ENCODE peak calls at places on chromosomes 4 and X, in four cellular contexts. One of them, this sample, is unnamed.

GRCh38 chr4:153418581-153418980 is 47.6 kb upstream of the TMEM131L start:
- DNase-seq in HEK293T: no peak
- DNase-seq in stimulated activated CD8-positive, alpha-beta memory T cell treated with anti-CD3 and anti-CD28 coated beads, Interleukin-7, amount 100 ng/mL, for 24 hours: no peak
- DNase-seq in left cardiac atrium: no peak
- DNase-seq in this sample: no peak

GRCh38 chr4:55509272-55509671 is 37.4 kb downstream of the CLOCK start:
- DNase-seq in HEK293T: no peak
- DNase-seq in stimulated activated CD8-positive, alpha-beta memory T cell treated with anti-CD3 and anti-CD28 coated beads, Interleukin-7, amount 100 ng/mL, for 24 hours: no peak
- DNase-seq in left cardiac atrium: no peak
- DNase-seq in this sample: no peak

GRCh38 chrX:152913915-152914314 is 16.0 kb downstream of the ZNF185 start:
- DNase-seq in HEK293T: no peak
- DNase-seq in stimulated activated CD8-positive, alpha-beta memory T cell treated with anti-CD3 and anti-CD28 coated beads, Interleukin-7, amount 100 ng/mL, for 24 hours: no peak
- DNase-seq in left cardiac atrium: no peak
- DNase-seq in this sample: no peak

GRCh38 chr4:706834-707598 is 1.4 kb downstream of the PCGF3 start:
- DNase-seq in left cardiac atrium: no peak
- DNase-seq in stimulated activated CD8-positive, alpha-beta memory T cell treated with anti-CD3 and anti-CD28 coated beads, Interleukin-7, amount 100 ng/mL, for 24 hours: no peak
- DNase-seq in HEK293T: no peak
- DNase-seq in this sample: no peak

GRCh38 chrX:150544222-150544787 is 24.1 kb upstream of the MTM1 start:
- DNase-seq in stimulated activated CD8-positive, alpha-beta memory T cell treated with anti-CD3 and anti-CD28 coated beads, Interleukin-7, amount 100 ng/mL, for 24 hours: no peak
- DNase-seq in left cardiac atrium: no peak
- DNase-seq in HEK293T: peak
- DNase-seq in this sample: no peak

GRCh38 chrX:72305286-72306084 is at the start of gene CITED1:
- DNase-seq in stimulated activated CD8-positive, alpha-beta memory T cell treated with anti-CD3 and anti-CD28 coated beads, Interleukin-7, amount 100 ng/mL, for 24 hours: no peak
- DNase-seq in HEK293T: peak
- DNase-seq in left cardiac atrium: no peak
- DNase-seq in this sample: no peak

GRCh38 chr4:52266537-52267137 is 215.5 kb downstream of the SPATA18 start:
- DNase-seq in stimulated activated CD8-positive, alpha-beta memory T cell treated with anti-CD3 and anti-CD28 coated beads, Interleukin-7, amount 100 ng/mL, for 24 hours: no peak
- DNase-seq in HEK293T: no peak
- DNase-seq in left cardiac atrium: no peak
- DNase-seq in this sample: no peak

GRCh38 chr4:98557497-98557896 is 100.9 kb downstream of the TSPAN5 start:
- DNase-seq in stimulated activated CD8-positive, alpha-beta memory T cell treated with anti-CD3 and anti-CD28 coated beads, Interleukin-7, amount 100 ng/mL, for 24 hours: no peak
- DNase-seq in HEK293T: no peak
- DNase-seq in left cardiac atrium: no peak
- DNase-seq in this sample: no peak

GRCh38 chrX:117570160-117570559 is 546.5 kb downstream of the KLHL13 start:
- DNase-seq in stimulated activated CD8-positive, alpha-beta memory T cell treated with anti-CD3 and anti-CD28 coated beads, Interleukin-7, amount 100 ng/mL, for 24 hours: no peak
- DNase-seq in left cardiac atrium: no peak
- DNase-seq in HEK293T: no peak
- DNase-seq in this sample: no peak

GRCh38 chr4:2929469-2929868 is 33.7 kb downstream of the NOP14 start:
- DNase-seq in left cardiac atrium: no peak
- DNase-seq in HEK293T: no peak
- DNase-seq in stimulated activated CD8-positive, alpha-beta memory T cell treated with anti-CD3 and anti-CD28 coated beads, Interleukin-7, amount 100 ng/mL, for 24 hours: no peak
- DNase-seq in this sample: no peak

GRCh38 chr4:161856711-161857326 is 307.0 kb downstream of the FSTL5 start:
- DNase-seq in HEK293T: no peak
- DNase-seq in left cardiac atrium: no peak
- DNase-seq in stimulated activated CD8-positive, alpha-beta memory T cell treated with anti-CD3 and anti-CD28 coated beads, Interleukin-7, amount 100 ng/mL, for 24 hours: no peak
- DNase-seq in this sample: no peak

GRCh38 chrX:111088628-111089027 is 7.4 kb upstream of the PAK3 start:
- DNase-seq in HEK293T: no peak
- DNase-seq in left cardiac atrium: no peak
- DNase-seq in stimulated activated CD8-positive, alpha-beta memory T cell treated with anti-CD3 and anti-CD28 coated beads, Interleukin-7, amount 100 ng/mL, for 24 hours: no peak
- DNase-seq in this sample: no peak

GRCh38 chr4:29734343-29734742 is 985.8 kb upstream of the PCDH7 start:
- DNase-seq in left cardiac atrium: no peak
- DNase-seq in HEK293T: no peak
- DNase-seq in stimulated activated CD8-positive, alpha-beta memory T cell treated with anti-CD3 and anti-CD28 coated beads, Interleukin-7, amount 100 ng/mL, for 24 hours: no peak
- DNase-seq in this sample: no peak

GRCh38 chr4:86818845-86819244 is 30.3 kb downstream of the SLC10A6 start:
- DNase-seq in left cardiac atrium: no peak
- DNase-seq in HEK293T: no peak
- DNase-seq in stimulated activated CD8-positive, alpha-beta memory T cell treated with anti-CD3 and anti-CD28 coated beads, Interleukin-7, amount 100 ng/mL, for 24 hours: no peak
- DNase-seq in this sample: no peak

GRCh38 chr4:180669637-180670036 is 1573.6 kb upstream of the TENM3 start:
- DNase-seq in left cardiac atrium: no peak
- DNase-seq in HEK293T: no peak
- DNase-seq in stimulated activated CD8-positive, alpha-beta memory T cell treated with anti-CD3 and anti-CD28 coated beads, Interleukin-7, amount 100 ng/mL, for 24 hours: no peak
- DNase-seq in this sample: no peak

GRCh38 chr4:101695176-101695575 is 95.4 kb upstream of the BANK1 start:
- DNase-seq in left cardiac atrium: no peak
- DNase-seq in stimulated activated CD8-positive, alpha-beta memory T cell treated with anti-CD3 and anti-CD28 coated beads, Interleukin-7, amount 100 ng/mL, for 24 hours: no peak
- DNase-seq in HEK293T: no peak
- DNase-seq in this sample: no peak

GRCh38 chr4:47551682-47552081 is 66.6 kb downstream of the ATP10D start:
- DNase-seq in stimulated activated CD8-positive, alpha-beta memory T cell treated with anti-CD3 and anti-CD28 coated beads, Interleukin-7, amount 100 ng/mL, for 24 hours: no peak
- DNase-seq in HEK293T: no peak
- DNase-seq in left cardiac atrium: no peak
- DNase-seq in this sample: no peak

GRCh38 chr4:52423967-52424366 is 235.1 kb downstream of the USP46 start:
- DNase-seq in stimulated activated CD8-positive, alpha-beta memory T cell treated with anti-CD3 and anti-CD28 coated beads, Interleukin-7, amount 100 ng/mL, for 24 hours: no peak
- DNase-seq in left cardiac atrium: no peak
- DNase-seq in HEK293T: no peak
- DNase-seq in this sample: no peak

GRCh38 chrX:38117485-38117884 is 103.2 kb downstream of the SRPX start:
- DNase-seq in left cardiac atrium: no peak
- DNase-seq in stimulated activated CD8-positive, alpha-beta memory T cell treated with anti-CD3 and anti-CD28 coated beads, Interleukin-7, amount 100 ng/mL, for 24 hours: no peak
- DNase-seq in HEK293T: no peak
- DNase-seq in this sample: no peak

GRCh38 chr4:81314897-81315470 is 100.0 kb upstream of the PRKG2 start:
- DNase-seq in left cardiac atrium: no peak
- DNase-seq in stimulated activated CD8-positive, alpha-beta memory T cell treated with anti-CD3 and anti-CD28 coated beads, Interleukin-7, amount 100 ng/mL, for 24 hours: no peak
- DNase-seq in HEK293T: no peak
- DNase-seq in this sample: no peak

GRCh38 chr4:185341841-185342240 is 53.9 kb downstream of the LRP2BP start:
- DNase-seq in HEK293T: no peak
- DNase-seq in left cardiac atrium: no peak
- DNase-seq in stimulated activated CD8-positive, alpha-beta memory T cell treated with anti-CD3 and anti-CD28 coated beads, Interleukin-7, amount 100 ng/mL, for 24 hours: no peak
- DNase-seq in this sample: no peak

GRCh38 chr4:152937535-152938236 is 1.6 kb downstream of the FHDC1 start:
- DNase-seq in left cardiac atrium: peak
- DNase-seq in HEK293T: peak
- DNase-seq in stimulated activated CD8-positive, alpha-beta memory T cell treated with anti-CD3 and anti-CD28 coated beads, Interleukin-7, amount 100 ng/mL, for 24 hours: no peak
- DNase-seq in this sample: peak

GRCh38 chrX:41236629-41237028 is 97.3 kb upstream of the DDX3X start:
- DNase-seq in left cardiac atrium: no peak
- DNase-seq in HEK293T: no peak
- DNase-seq in stimulated activated CD8-positive, alpha-beta memory T cell treated with anti-CD3 and anti-CD28 coated beads, Interleukin-7, amount 100 ng/mL, for 24 hours: no peak
- DNase-seq in this sample: no peak

GRCh38 chrX:24264383-24264782 is 49.5 kb downstream of the SUPT20HL2 start:
- DNase-seq in HEK293T: no peak
- DNase-seq in stimulated activated CD8-positive, alpha-beta memory T cell treated with anti-CD3 and anti-CD28 coated beads, Interleukin-7, amount 100 ng/mL, for 24 hours: no peak
- DNase-seq in left cardiac atrium: no peak
- DNase-seq in this sample: no peak

GRCh38 chr4:62814510-62815047 is 1594.7 kb downstream of the TECRL start:
- DNase-seq in HEK293T: no peak
- DNase-seq in left cardiac atrium: no peak
- DNase-seq in stimulated activated CD8-positive, alpha-beta memory T cell treated with anti-CD3 and anti-CD28 coated beads, Interleukin-7, amount 100 ng/mL, for 24 hours: no peak
- DNase-seq in this sample: no peak

This sample was measured in NCI-H2227 treated with DMSO at 0.1 percent for 48 hours.